ENCODE peak calls at places on chromosomes 4 and X, in seven cellular contexts. V is uterus, P is coronary artery, U is AG04449, R is endothelial cell, Z is ovary, X is type B pancreatic cell. S is an unnamed sample.

GRCh38 chr4:105963461-105964400 is 68.5 kb downstream of the NPNT start:
- DNase-seq in Z (no peak), R (no peak), P (no peak), V (no peak), X (no peak), U (no peak), S (no peak)

GRCh38 chr4:142900622-142901021 is 54.5 kb upstream of the INPP4B start:
- DNase-seq in R (no peak), U (no peak), X (no peak), V (no peak), Z (no peak), P (no peak), S (no peak)

GRCh38 chr4:98710831-98711230 is 52.4 kb upstream of the TSPAN5 start:
- DNase-seq in R (no peak), X (no peak), U (peak), Z (no peak), V (no peak), P (no peak), S (no peak)

GRCh38 chr4:23902203-23902602 is 12.4 kb upstream of the PPARGC1A start:
- DNase-seq in R (no peak), P (no peak), V (no peak), Z (no peak), U (no peak), X (no peak), S (no peak)

GRCh38 chr4:42302348-42302747 is 94.9 kb upstream of the SHISA3 start:
- DNase-seq in V (no peak), R (peak), P (no peak), U (no peak), Z (no peak), X (no peak), S (no peak)

GRCh38 chr4:2604614-2605013 is 68.2 kb downstream of the FAM193A start:
- DNase-seq in Z (no peak), P (no peak), V (no peak), X (no peak), U (no peak), R (no peak), S (no peak)

GRCh38 chr4:173766231-173766630 is 236.2 kb upstream of the HAND2 start:
- DNase-seq in V (no peak), X (no peak), R (no peak), P (no peak), U (no peak), Z (no peak), S (no peak)

GRCh38 chrX:115650916-115651315 is 89.9 kb downstream of the PLS3 start:
- DNase-seq in R (peak), V (peak), X (no peak), P (no peak), U (no peak), Z (peak), S (no peak)

GRCh38 chr4:57193164-57193810 is 83.1 kb upstream of the IGFBP7 start:
- DNase-seq in X (no peak), V (peak), P (no peak), R (no peak), U (no peak), Z (no peak), S (no peak)

GRCh38 chr4:101835121-101835904 is 44.8 kb downstream of the BANK1 start:
- DNase-seq in Z (no peak), U (no peak), X (no peak), R (no peak), P (no peak), V (no peak), S (no peak)

GRCh38 chrX:45621356-45622041 is 420.8 kb upstream of the DIPK2B start:
- DNase-seq in Z (no peak), U (peak), V (no peak), P (no peak), X (no peak), R (no peak), S (no peak)

GRCh38 chr4:172726001-172726423 is 442.6 kb upstream of the GALNT7 start:
- DNase-seq in R (no peak), V (no peak), Z (no peak), X (no peak), P (no peak), U (no peak), S (no peak)

GRCh38 chr4:68466751-68467150 is 19.5 kb downstream of the TMPRSS11E start:
- DNase-seq in X (no peak), P (no peak), Z (no peak), V (no peak), U (no peak), R (no peak), S (no peak)

GRCh38 chrX:155069414-155069813 is 1.5 kb downstream of the CMC4 start:
- DNase-seq in U (no peak), X (no peak), R (no peak), Z (no peak), P (no peak), V (no peak), S (no peak)

GRCh38 chrX:97310373-97310772 is 426.7 kb downstream of the RPA4 start:
- DNase-seq in U (no peak), P (no peak), R (no peak), Z (no peak), V (no peak), X (no peak), S (no peak)

GRCh38 chrX:150446151-150446550 is 83.0 kb downstream of the MAMLD1 start:
- DNase-seq in R (no peak), X (no peak), P (no peak), U (no peak), Z (no peak), V (no peak), S (no peak)

GRCh38 chr4:42151568-42152506 is 618 bp downstream of the BEND4 start:
- DNase-seq in R (peak), X (no peak), Z (no peak), P (no peak), V (no peak), U (no peak), S (no peak)

GRCh38 chr4:141006236-141006802 is 127.0 kb downstream of the RNF150 start:
- DNase-seq in P (no peak), Z (no peak), R (no peak), X (no peak), V (no peak), U (no peak), S (no peak)

GRCh38 chr4:159010563-159011260 is 92.2 kb upstream of the RAPGEF2 start:
- DNase-seq in U (peak), V (peak), X (no peak), P (no peak), Z (peak), R (no peak), S (no peak)

GRCh38 chrX:15855562-15856256 is 1.1 kb upstream of the AP1S2 start:
- DNase-seq in U (no peak), P (no peak), V (no peak), R (no peak), X (no peak), Z (no peak), S (no peak)

GRCh38 chr4:138697771-138698170 is 317.8 kb upstream of the NOCT start:
- DNase-seq in U (no peak), Z (no peak), V (no peak), X (no peak), P (no peak), R (no peak), S (no peak)

GRCh38 chrX:102610905-102611304 is 11.6 kb downstream of the ARMCX5 start:
- DNase-seq in U (no peak), V (no peak), P (no peak), Z (no peak), R (no peak), X (no peak), S (no peak)

GRCh38 chrX:33357606-33358005 is 146.3 kb upstream of the DMD start:
- DNase-seq in V (no peak), R (no peak), X (no peak), P (no peak), U (no peak), Z (no peak), S (peak)

GRCh38 chr4:76188149-76188548 is 25.5 kb downstream of the SCARB2 start:
- DNase-seq in R (no peak), V (no peak), U (no peak), Z (no peak), X (no peak), P (no peak), S (no peak)

GRCh38 chr4:15239866-15240265 is 188.0 kb upstream of the C1QTNF7 start:
- DNase-seq in R (no peak), P (no peak), X (no peak), Z (no peak), V (peak), U (no peak), S (no peak)

GRCh38 chr4:84324850-84325249 is 174.2 kb downstream of the NKX6-1 start:
- DNase-seq in R (no peak), U (no peak), Z (no peak), P (no peak), X (no peak), V (no peak), S (no peak)

GRCh38 chr4:184475096-184475461 is 729 bp upstream of the IRF2 start:
- DNase-seq in Z (peak), V (peak), P (peak), R (peak), U (no peak), X (no peak), S (no peak)

GRCh38 chrX:13937370-13938052 is 92.2 kb downstream of the GEMIN8 start:
- DNase-seq in X (no peak), V (no peak), R (no peak), Z (no peak), U (no peak), P (no peak), S (no peak)

GRCh38 chr4:2289955-2290333 is 28.0 kb upstream of the MXD4 start:
- DNase-seq in X (peak), P (no peak), R (no peak), V (peak), Z (peak), U (no peak), S (no peak)

GRCh38 chr4:41144812-41145211 is 69.5 kb downstream of the APBB2 start:
- DNase-seq in R (no peak), Z (no peak), V (no peak), X (no peak), U (no peak), P (no peak), S (no peak)

GRCh38 chr4:8195841-8196460 is 3.1 kb upstream of the SH3TC1 start:
- DNase-seq in Z (no peak), R (no peak), X (no peak), V (no peak), P (no peak), U (no peak), S (no peak)

GRCh38 chrX:73127700-73128241 is 48.5 kb upstream of the PABPC1L2A start:
- DNase-seq in R (peak), X (no peak), P (no peak), Z (no peak), U (no peak), V (peak), S (no peak)

GRCh38 chrX:1380672-1381233 is 11.2 kb downstream of the SLC25A6 start:
- DNase-seq in R (no peak), X (no peak), V (no peak), U (no peak), Z (no peak), P (no peak), S (no peak)

GRCh38 chrX:10681167-10681566 is 60.8 kb upstream of the MID1 start:
- DNase-seq in V (no peak), U (no peak), P (no peak), Z (no peak), X (no peak), R (no peak), S (no peak)

GRCh38 chrX:77347572-77347971 is 99.6 kb upstream of the FGF16 start:
- DNase-seq in R (no peak), X (no peak), Z (no peak), P (no peak), V (no peak), U (no peak), S (no peak)

GRCh38 chrX:41333744-41333993 is 293 bp upstream of the DDX3X start:
- DNase-seq in P (no peak), V (no peak), Z (no peak), X (no peak), R (no peak), U (no peak), S (no peak)

GRCh38 chr4:6526696-6527095 is 48.3 kb upstream of the MAN2B2 start:
- DNase-seq in Z (no peak), P (no peak), R (no peak), U (no peak), V (no peak), X (no peak), S (no peak)

GRCh38 chr4:3871181-3871852 is 105.1 kb downstream of the ADRA2C start:
- DNase-seq in P (no peak), Z (peak), V (no peak), U (no peak), X (peak), R (peak), S (no peak)
- TF ChIP-seq CTCF in P (no peak), Z (no peak), V (no peak), U (no peak), X (no peak), R (no peak), S (no peak)

GRCh38 chrX:92230628-92231027 is 451.5 kb downstream of the PCDH11X start:
- DNase-seq in X (no peak), R (no peak), Z (no peak), V (no peak), U (no peak), P (no peak), S (no peak)

GRCh38 chrX:92231391-92231790 is 452.2 kb downstream of the PCDH11X start:
- DNase-seq in X (no peak), Z (no peak), R (no peak), P (no peak), U (no peak), V (no peak), S (no peak)

GRCh38 chrX:92232182-92232581 is 453.0 kb downstream of the PCDH11X start:
- DNase-seq in U (no peak), V (no peak), P (no peak), R (peak), Z (no peak), X (no peak), S (no peak)
- TF ChIP-seq CTCF in U (no peak), V (no peak), P (peak), R (peak), Z (no peak), X (peak), S (peak)

GRCh38 chr4:154743683-154744340 is at the start of gene LRAT:
- DNase-seq in U (no peak), Z (no peak), X (no peak), V (no peak), P (no peak), R (peak), S (no peak)
- TF ChIP-seq CTCF in U (no peak), Z (no peak), X (no peak), V (no peak), P (no peak), R (no peak), S (no peak)

DNA sequence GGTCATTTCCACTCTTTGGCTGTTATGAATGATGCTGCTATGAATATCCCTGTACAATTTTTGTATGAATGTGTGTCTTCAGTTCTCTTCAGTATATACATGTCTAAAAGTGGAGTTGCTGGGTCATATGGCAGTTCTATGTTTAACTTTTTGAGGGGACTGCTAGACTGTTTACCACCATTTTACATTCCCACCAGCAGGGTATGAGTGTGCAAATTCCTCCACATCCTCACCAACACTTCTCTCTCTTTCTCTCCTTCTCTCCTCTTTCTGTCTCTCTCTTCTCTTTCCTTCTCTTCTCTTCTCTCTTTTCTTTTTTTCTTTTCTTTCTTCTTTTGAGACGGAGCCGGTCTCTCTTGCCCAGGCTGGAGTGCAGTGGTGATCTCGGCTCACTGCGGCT is 7.8 kb downstream of the WWC2 start:
- DNase-seq in X (no peak), V (no peak), U (no peak), R (no peak), Z (no peak), P (no peak), S (no peak)
- TF ChIP-seq CTCF in X (peak), V (no peak), U (peak), R (no peak), Z (no peak), P (no peak), S (peak)